ENCODE peak calls at places on chromosomes 3 and 15, in nine cellular contexts. B, D, K, L, Y, V, Q, U and J are unnamed samples.

GRCh38 chr3:69444980-69445379 is 59.1 kb upstream of the FRMD4B start:
- DNase-seq in B (no peak), D (no peak), K (no peak), L (no peak), Y (no peak), V (no peak), Q (no peak), U (no peak), J (no peak)

GRCh38 chr15:78840661-78841060 is 29.4 kb upstream of the ADAMTS7 start:
- DNase-seq in B (peak; percentile 32), D (no peak), K (no peak), L (no peak), Y (peak; percentile 54), V (peak; percentile 76), Q (no peak), U (no peak), J (no peak)

GRCh38 chr3:41234823-41235722 is 35.8 kb downstream of the CTNNB1 start:
- DNase-seq in B (peak; percentile 53), D (no peak), K (no peak), L (no peak), Y (no peak), V (no peak), Q (no peak), U (no peak), J (no peak)

GRCh38 chr3:40120816-40121215 is 188.7 kb upstream of the EIF1B start:
- DNase-seq in B (peak; percentile 74), D (no peak), K (no peak), L (no peak), Y (no peak), V (no peak), Q (no peak), U (no peak), J (no peak)

GRCh38 chr15:93213281-93213680 is 124.3 kb upstream of the RGMA start:
- DNase-seq in B (no peak), D (no peak), K (no peak), L (no peak), Y (no peak), V (no peak), Q (no peak), U (peak; percentile 63), J (no peak)

GRCh38 chr3:17674082-17674686 is 68.2 kb downstream of the TBC1D5 start:
- DNase-seq in B (no peak), D (no peak), K (no peak), L (no peak), Y (no peak), V (no peak), Q (no peak), U (no peak), J (no peak)

GRCh38 chr3:173396191-173397041 is 1.1 kb upstream of the NLGN1 start:
- DNase-seq in B (peak; percentile 27), D (no peak), K (peak; percentile 50), L (no peak), Y (no peak), V (no peak), Q (no peak), U (no peak), J (no peak)

GRCh38 chr15:62344806-62345539 is 179.9 kb upstream of the C2CD4B start:
- DNase-seq in B (peak; percentile 73), D (peak; percentile 38), K (peak; percentile 68), L (peak; percentile 45), Y (no peak), V (no peak), Q (peak; percentile 88), U (peak; percentile 21), J (peak; percentile 76)

GRCh38 chr3:77256584-77257488 is 216.9 kb downstream of the ROBO2 start:
- DNase-seq in B (no peak), D (no peak), K (no peak), L (no peak), Y (no peak), V (no peak), Q (no peak), U (no peak), J (no peak)

GRCh38 chr3:149160754-149161289 is 31.4 kb downstream of the HPS3 start:
- DNase-seq in B (no peak), D (no peak), K (no peak), L (no peak), Y (no peak), V (no peak), Q (no peak), U (no peak), J (no peak)

GRCh38 chr3:170641510-170642236 is 55.8 kb upstream of the SLC7A14 start:
- DNase-seq in B (peak; percentile 59), D (no peak), K (no peak), L (no peak), Y (no peak), V (no peak), Q (no peak), U (no peak), J (no peak)

GRCh38 chr3:134796313-134797079 is 1.4 kb downstream of the EPHB1 start:
- DNase-seq in B (peak; percentile 28), D (no peak), K (peak; percentile 29), L (no peak), Y (no peak), V (no peak), Q (no peak), U (no peak), J (no peak)

GRCh38 chr15:70215951-70216350 is 118.2 kb upstream of the TLE3 start:
- DNase-seq in B (no peak), D (no peak), K (no peak), L (no peak), Y (no peak), V (no peak), Q (no peak), U (no peak), J (peak; percentile 0)

GRCh38 chr15:70222632-70223031 is 124.9 kb upstream of the TLE3 start:
- DNase-seq in B (peak; percentile 53), D (no peak), K (peak; percentile 8), L (no peak), Y (no peak), V (no peak), Q (no peak), U (no peak), J (no peak)

GRCh38 chr15:70219256-70219919 is 121.7 kb upstream of the TLE3 start:
- DNase-seq in B (no peak), D (no peak), K (no peak), L (no peak), Y (no peak), V (no peak), Q (no peak), U (no peak), J (no peak)

GRCh38 chr15:70217246-70218160 is 119.8 kb upstream of the TLE3 start:
- DNase-seq in B (no peak), D (no peak), K (no peak), L (no peak), Y (no peak), V (no peak), Q (no peak), U (no peak), J (no peak)

DNA sequence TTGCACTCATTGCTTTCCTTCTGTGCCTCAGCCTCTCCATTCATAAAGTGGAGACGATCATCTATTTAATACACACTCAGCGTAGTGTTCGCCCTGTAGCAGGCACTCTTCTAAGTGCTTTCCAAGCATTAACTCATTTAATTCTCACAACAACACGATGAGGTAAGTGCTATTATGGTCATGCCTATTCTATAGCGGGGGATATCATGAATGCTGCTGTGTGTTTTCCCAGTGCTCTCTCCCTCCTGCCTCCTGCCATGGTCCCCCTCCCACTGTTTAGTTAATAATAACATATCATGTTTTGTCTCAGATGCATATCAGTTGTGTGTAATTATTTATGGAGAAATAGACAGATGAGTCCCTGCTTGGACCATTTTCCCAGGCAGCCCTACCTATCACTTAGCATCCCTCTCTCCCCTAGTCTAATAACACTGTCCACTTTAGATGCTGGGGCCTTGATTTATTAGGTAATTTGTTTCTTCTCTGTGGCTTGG is 122.8 kb upstream of the TLE3 start:
- DNase-seq in B (no peak), D (no peak), K (no peak), L (no peak), Y (no peak), V (no peak), Q (no peak), U (no peak), J (peak; percentile 0)
- H3K27ac ChIP-seq in B (no peak overlapping the region), D (no peak overlapping the region), K (no peak overlapping the region), L (no peak overlapping the region), Y (no peak overlapping the region), V (no peak overlapping the region), Q (no peak overlapping the region), U (no peak overlapping the region), J (no peak overlapping the region)

GRCh38 chr15:40768492-40769309 is 1.1 kb upstream of the C15orf62 start:
- DNase-seq in B (no peak), D (no peak), K (peak; percentile 41), L (no peak), Y (no peak), V (peak; percentile 63), Q (no peak), U (no peak), J (no peak)
- H3K4me1 ChIP-seq in B (peaks cover 9% of the 10 kb centered on the region), D (peaks cover 42% of the 10 kb centered on the region), K (peaks cover 35% of the 10 kb centered on the region), L (peaks cover 32% of the 10 kb centered on the region), Y (peaks cover 40% of the 10 kb centered on the region), V (peaks cover 28% of the 10 kb centered on the region), Q (peaks cover 14% of the 10 kb centered on the region), U (peaks cover 16% of the 10 kb centered on the region), J (peaks cover 50% of the 10 kb centered on the region)

DNA sequence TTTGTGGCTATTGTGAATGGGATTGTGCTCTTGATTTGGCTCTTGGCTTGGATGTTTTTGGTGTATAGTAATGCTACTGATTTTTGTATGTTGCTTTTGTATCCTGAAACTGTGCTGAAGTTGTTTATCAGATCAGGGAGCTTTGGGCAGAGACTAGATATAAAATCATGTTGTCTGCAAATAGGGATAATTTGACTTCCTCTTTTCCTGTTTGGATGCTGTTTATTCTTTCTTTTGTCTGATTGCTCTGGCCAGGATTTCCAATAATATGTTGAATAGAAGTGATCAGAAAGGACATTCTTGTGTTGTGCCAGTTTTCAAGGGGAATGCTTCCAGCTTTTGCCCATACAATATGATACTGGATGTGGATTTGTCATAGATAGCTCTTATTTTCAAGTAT is 66.1 kb downstream of the CHCHD6 start:
- DNase-seq in B (no peak), D (no peak), K (no peak), L (no peak), Y (no peak), V (no peak), Q (no peak), U (no peak), J (no peak)
- H3K27ac ChIP-seq in B (no peak overlapping the region), D (no peak overlapping the region), K (no peak overlapping the region), L (no peak overlapping the region), Y (no peak overlapping the region), V (no peak overlapping the region), Q (no peak overlapping the region), U (no peak overlapping the region), J (no peak overlapping the region)

DNA sequence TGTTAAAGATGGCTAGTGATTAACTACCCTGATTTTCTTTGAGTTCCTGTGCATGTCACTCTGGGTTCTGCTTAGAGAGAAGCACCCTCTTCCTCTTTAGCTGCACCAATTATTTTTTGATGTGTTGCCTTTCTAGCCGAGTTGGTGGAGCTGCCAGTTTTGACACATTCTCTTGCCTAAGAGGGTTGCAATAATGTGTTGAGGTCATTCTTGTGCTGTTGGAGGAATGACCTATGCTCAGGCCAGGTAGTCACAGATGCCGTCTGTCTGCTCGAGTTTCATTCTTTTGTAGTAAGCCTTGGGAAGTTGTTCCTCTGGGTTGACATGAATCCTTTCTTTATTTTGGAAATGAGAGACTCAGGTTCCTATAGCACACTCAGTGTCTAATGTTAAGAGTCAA is 84.6 kb upstream of the DPH6 start:
- DNase-seq in B (peak; percentile 23), D (no peak), K (no peak), L (no peak), Y (no peak), V (no peak), Q (no peak), U (peak; percentile 28), J (peak; percentile 23)
- H3K4me1 ChIP-seq in B (peaks cover 6% of the 10 kb centered on the region), D (no peaks in the 10 kb centered on the region), K (no peaks in the 10 kb centered on the region), L (no peaks in the 10 kb centered on the region), Y (peaks cover 7% of the 10 kb centered on the region), V (peaks cover 16% of the 10 kb centered on the region), Q (no peaks in the 10 kb centered on the region), U (peaks cover 22% of the 10 kb centered on the region), J (no peaks in the 10 kb centered on the region)